ENCODE peak calls at places on chromosomes 4 and X, in ten cellular contexts. One of them, this sample, is unnamed.

GRCh38 chrX:120205816-120206753 is 44.5 kb upstream of the ZBTB33 start:
- DNase-seq in heart left ventricle: no peak
- DNase-seq in fibroblast of mammary gland: no peak
- DNase-seq in transverse colon: no peak
- DNase-seq in keratinocyte: no peak
- DNase-seq in cardiac muscle cell: no peak
- DNase-seq in A549: no peak
- DNase-seq in adrenal gland: no peak
- DNase-seq in hepatocyte: no peak
- DNase-seq in GM12865: no peak
- DNase-seq in this sample: no peak

GRCh38 chr4:16952462-16952871 is 54.0 kb upstream of the LDB2 start:
- DNase-seq in heart left ventricle: no peak
- DNase-seq in fibroblast of mammary gland: no peak
- DNase-seq in transverse colon: no peak
- DNase-seq in keratinocyte: no peak
- DNase-seq in cardiac muscle cell: no peak
- DNase-seq in A549: no peak
- DNase-seq in adrenal gland: no peak
- DNase-seq in hepatocyte: no peak
- DNase-seq in GM12865: no peak
- DNase-seq in this sample: no peak

GRCh38 chr4:8189551-8190466 is 9.3 kb upstream of the SH3TC1 start:
- DNase-seq in heart left ventricle: no peak
- DNase-seq in fibroblast of mammary gland: no peak
- DNase-seq in transverse colon: no peak
- DNase-seq in keratinocyte: no peak
- DNase-seq in cardiac muscle cell: no peak
- DNase-seq in A549: no peak
- DNase-seq in adrenal gland: no peak
- DNase-seq in hepatocyte: no peak
- DNase-seq in GM12865: peak
- DNase-seq in this sample: no peak

GRCh38 chrX:18701621-18702361 is 5.7 kb upstream of the PPEF1 start:
- DNase-seq in heart left ventricle: no peak
- DNase-seq in fibroblast of mammary gland: peak
- DNase-seq in transverse colon: peak
- DNase-seq in keratinocyte: no peak
- DNase-seq in cardiac muscle cell: no peak
- DNase-seq in A549: no peak
- DNase-seq in adrenal gland: peak
- DNase-seq in hepatocyte: no peak
- DNase-seq in GM12865: no peak
- DNase-seq in this sample: peak

GRCh38 chr4:137283737-137284136 is 248.6 kb downstream of the PCDH18 start:
- DNase-seq in heart left ventricle: no peak
- DNase-seq in fibroblast of mammary gland: peak
- DNase-seq in transverse colon: no peak
- DNase-seq in keratinocyte: no peak
- DNase-seq in cardiac muscle cell: peak
- DNase-seq in A549: no peak
- DNase-seq in adrenal gland: no peak
- DNase-seq in hepatocyte: peak
- DNase-seq in GM12865: no peak
- DNase-seq in this sample: no peak

GRCh38 chrX:153032397-153033118 is 23.7 kb upstream of the PNMA3 start:
- DNase-seq in heart left ventricle: peak
- DNase-seq in fibroblast of mammary gland: peak
- DNase-seq in transverse colon: peak
- DNase-seq in keratinocyte: no peak
- DNase-seq in cardiac muscle cell: peak
- DNase-seq in A549: peak
- DNase-seq in adrenal gland: peak
- DNase-seq in hepatocyte: peak
- DNase-seq in GM12865: peak
- DNase-seq in this sample: no peak

GRCh38 chr4:60884545-60884944 is 315.6 kb upstream of the ADGRL3 start:
- DNase-seq in heart left ventricle: no peak
- DNase-seq in fibroblast of mammary gland: no peak
- DNase-seq in transverse colon: no peak
- DNase-seq in keratinocyte: no peak
- DNase-seq in cardiac muscle cell: no peak
- DNase-seq in A549: no peak
- DNase-seq in adrenal gland: no peak
- DNase-seq in hepatocyte: no peak
- DNase-seq in GM12865: no peak
- DNase-seq in this sample: no peak

GRCh38 chrX:48086119-48086518 is 14.7 kb upstream of the ZNF630 start:
- DNase-seq in heart left ventricle: no peak
- DNase-seq in fibroblast of mammary gland: no peak
- DNase-seq in transverse colon: no peak
- DNase-seq in keratinocyte: no peak
- DNase-seq in cardiac muscle cell: no peak
- DNase-seq in A549: no peak
- DNase-seq in adrenal gland: no peak
- DNase-seq in hepatocyte: no peak
- DNase-seq in GM12865: no peak
- DNase-seq in this sample: no peak

GRCh38 chrX:57772637-57773036 is 92.6 kb upstream of the NLRP2B start:
- DNase-seq in heart left ventricle: no peak
- DNase-seq in fibroblast of mammary gland: no peak
- DNase-seq in transverse colon: no peak
- DNase-seq in keratinocyte: no peak
- DNase-seq in cardiac muscle cell: no peak
- DNase-seq in A549: no peak
- DNase-seq in adrenal gland: no peak
- DNase-seq in hepatocyte: no peak
- DNase-seq in GM12865: no peak
- DNase-seq in this sample: no peak

DNA sequence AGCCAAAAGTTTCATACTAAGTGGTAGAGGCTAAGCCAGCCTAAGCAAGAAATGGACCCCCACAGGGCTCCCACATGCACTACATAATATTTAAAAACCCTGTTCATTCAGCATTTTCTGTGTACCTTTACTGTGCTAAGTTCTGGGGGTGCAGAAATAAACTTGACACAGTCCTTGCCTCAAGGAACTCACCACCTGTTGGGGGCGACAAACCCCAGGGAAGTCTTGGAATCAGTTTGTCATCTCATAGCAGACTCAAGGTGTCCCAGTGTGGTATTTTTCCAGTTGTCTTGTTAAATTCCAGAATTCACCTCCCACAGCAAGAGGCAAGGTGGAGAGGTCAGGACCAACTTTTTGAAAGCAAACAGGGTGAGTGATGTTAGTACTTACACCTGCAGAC is 43.1 kb downstream of the ATG4A start:
- DNase-seq in heart left ventricle: no peak
- DNase-seq in fibroblast of mammary gland: no peak
- DNase-seq in transverse colon: no peak
- DNase-seq in keratinocyte: no peak
- DNase-seq in cardiac muscle cell: no peak
- DNase-seq in A549: no peak
- DNase-seq in adrenal gland: no peak
- DNase-seq in hepatocyte: no peak
- DNase-seq in GM12865: no peak
- DNase-seq in this sample: no peak
- TF ChIP-seq CTCF in heart left ventricle: no peak
- TF ChIP-seq CTCF in fibroblast of mammary gland: peak
- TF ChIP-seq CTCF in transverse colon: no peak
- TF ChIP-seq CTCF in keratinocyte: no peak
- TF ChIP-seq CTCF in cardiac muscle cell: no peak
- TF ChIP-seq CTCF in A549: no peak
- TF ChIP-seq CTCF in adrenal gland: no peak
- TF ChIP-seq CTCF in hepatocyte: no peak
- TF ChIP-seq CTCF in GM12865: no peak
- TF ChIP-seq CTCF in this sample: no peak

GRCh38 chrX:72309297-72310071 is 3.8 kb upstream of the CITED1 start:
- DNase-seq in heart left ventricle: no peak
- DNase-seq in fibroblast of mammary gland: no peak
- DNase-seq in transverse colon: no peak
- DNase-seq in keratinocyte: no peak
- DNase-seq in cardiac muscle cell: no peak
- DNase-seq in A549: no peak
- DNase-seq in adrenal gland: no peak
- DNase-seq in hepatocyte: no peak
- DNase-seq in GM12865: no peak
- DNase-seq in this sample: no peak

GRCh38 chrX:72308566-72309296 is 3.0 kb upstream of the CITED1 start:
- DNase-seq in heart left ventricle: peak
- DNase-seq in fibroblast of mammary gland: peak
- DNase-seq in transverse colon: peak
- DNase-seq in keratinocyte: no peak
- DNase-seq in cardiac muscle cell: peak
- DNase-seq in A549: peak
- DNase-seq in adrenal gland: peak
- DNase-seq in hepatocyte: peak
- DNase-seq in GM12865: no peak
- DNase-seq in this sample: no peak

GRCh38 chrX:72306851-72307645 is 1.3 kb upstream of the CITED1 start:
- DNase-seq in heart left ventricle: peak
- DNase-seq in fibroblast of mammary gland: peak
- DNase-seq in transverse colon: peak
- DNase-seq in keratinocyte: no peak
- DNase-seq in cardiac muscle cell: peak
- DNase-seq in A549: peak
- DNase-seq in adrenal gland: peak
- DNase-seq in hepatocyte: peak
- DNase-seq in GM12865: peak
- DNase-seq in this sample: no peak

GRCh38 chrX:72307646-72308051 is 1.9 kb upstream of the CITED1 start:
- DNase-seq in heart left ventricle: no peak
- DNase-seq in fibroblast of mammary gland: no peak
- DNase-seq in transverse colon: no peak
- DNase-seq in keratinocyte: no peak
- DNase-seq in cardiac muscle cell: no peak
- DNase-seq in A549: no peak
- DNase-seq in adrenal gland: no peak
- DNase-seq in hepatocyte: no peak
- DNase-seq in GM12865: no peak
- DNase-seq in this sample: no peak

DNA sequence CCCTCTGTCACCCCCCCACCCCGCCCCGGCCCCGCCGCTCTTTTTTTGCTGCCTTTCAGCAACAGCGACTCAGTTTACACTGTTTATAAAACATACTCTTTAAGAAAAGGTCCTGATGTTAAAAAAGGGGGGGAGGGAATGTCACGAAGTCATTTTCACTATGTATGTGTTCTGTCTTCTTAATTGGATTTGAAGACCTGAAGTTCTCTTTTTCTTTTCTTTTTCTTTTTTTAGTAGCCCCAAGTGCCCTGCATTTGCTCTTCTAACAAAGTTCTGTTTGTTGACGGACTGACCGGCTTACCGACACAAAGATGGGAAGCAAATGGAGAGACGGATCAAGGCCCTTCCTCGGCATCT is 2.5 kb upstream of the CITED1 start:
- DNase-seq in heart left ventricle: no peak
- DNase-seq in fibroblast of mammary gland: no peak
- DNase-seq in transverse colon: no peak
- DNase-seq in keratinocyte: no peak
- DNase-seq in cardiac muscle cell: no peak
- DNase-seq in A549: no peak
- DNase-seq in adrenal gland: no peak
- DNase-seq in hepatocyte: no peak
- DNase-seq in GM12865: no peak
- DNase-seq in this sample: no peak
- H3K4me3 ChIP-seq in heart left ventricle: peak
- H3K4me3 ChIP-seq in fibroblast of mammary gland: no peak
- H3K4me3 ChIP-seq in transverse colon: no peak
- H3K4me3 ChIP-seq in keratinocyte: no peak
- H3K4me3 ChIP-seq in cardiac muscle cell: no peak
- H3K4me3 ChIP-seq in A549: peak
- H3K4me3 ChIP-seq in adrenal gland: no peak
- H3K4me3 ChIP-seq in hepatocyte: no peak
- H3K4me3 ChIP-seq in GM12865: no peak
- H3K4me3 ChIP-seq in this sample: no peak

GRCh38 chrX:123971963-123972362 is 10.5 kb downstream of the STAG2 start:
- DNase-seq in heart left ventricle: no peak
- DNase-seq in fibroblast of mammary gland: peak
- DNase-seq in transverse colon: no peak
- DNase-seq in keratinocyte: no peak
- DNase-seq in cardiac muscle cell: no peak
- DNase-seq in A549: no peak
- DNase-seq in adrenal gland: no peak
- DNase-seq in hepatocyte: no peak
- DNase-seq in GM12865: no peak
- DNase-seq in this sample: no peak

GRCh38 chrX:123975180-123975579 is 13.7 kb downstream of the STAG2 start:
- DNase-seq in heart left ventricle: no peak
- DNase-seq in fibroblast of mammary gland: peak
- DNase-seq in transverse colon: no peak
- DNase-seq in keratinocyte: no peak
- DNase-seq in cardiac muscle cell: no peak
- DNase-seq in A549: no peak
- DNase-seq in adrenal gland: no peak
- DNase-seq in hepatocyte: no peak
- DNase-seq in GM12865: no peak
- DNase-seq in this sample: no peak

DNA sequence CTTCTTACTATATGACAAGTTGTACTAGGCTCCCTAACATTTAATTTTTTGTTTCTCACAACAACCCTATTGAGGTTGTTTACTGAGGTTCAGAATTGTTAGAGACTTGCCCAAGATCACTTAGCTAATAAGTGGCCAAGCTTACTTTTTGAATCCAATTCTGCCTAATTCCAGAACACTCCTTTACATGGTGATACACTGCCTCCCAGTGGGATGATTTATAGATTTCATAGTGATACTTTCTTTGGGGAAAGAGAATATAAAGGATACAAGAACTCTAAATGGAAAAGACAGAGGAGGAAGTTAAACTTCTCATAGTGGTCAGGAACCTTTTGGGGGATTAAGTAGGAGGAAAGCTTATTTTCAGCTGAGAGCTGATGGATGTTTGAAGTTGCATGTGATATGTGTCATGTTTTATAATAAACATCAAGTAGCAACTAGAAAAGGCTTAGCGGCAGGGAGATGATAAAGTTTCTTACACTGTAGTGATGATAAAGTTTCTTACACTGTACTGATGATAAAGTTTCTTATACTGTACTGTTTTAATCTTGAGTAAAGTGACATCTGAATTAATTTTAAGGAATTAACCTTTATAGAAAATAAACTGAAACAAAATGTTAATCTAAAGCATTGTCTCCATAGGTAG is 15.3 kb downstream of the STAG2 start:
- DNase-seq in heart left ventricle: no peak
- DNase-seq in fibroblast of mammary gland: peak
- DNase-seq in transverse colon: no peak
- DNase-seq in keratinocyte: no peak
- DNase-seq in cardiac muscle cell: no peak
- DNase-seq in A549: peak
- DNase-seq in adrenal gland: no peak
- DNase-seq in hepatocyte: peak
- DNase-seq in GM12865: no peak
- DNase-seq in this sample: no peak
- TF ChIP-seq CTCF in heart left ventricle: peak
- TF ChIP-seq CTCF in fibroblast of mammary gland: peak
- TF ChIP-seq CTCF in transverse colon: no peak
- TF ChIP-seq CTCF in keratinocyte: peak
- TF ChIP-seq CTCF in cardiac muscle cell: peak
- TF ChIP-seq CTCF in A549: peak
- TF ChIP-seq CTCF in adrenal gland: peak
- TF ChIP-seq CTCF in hepatocyte: peak
- TF ChIP-seq CTCF in GM12865: no peak
- TF ChIP-seq CTCF in this sample: no peak

GRCh38 chr4:187814737-187815465 is 180.7 kb upstream of the ZFP42 start:
- DNase-seq in heart left ventricle: no peak
- DNase-seq in fibroblast of mammary gland: peak
- DNase-seq in transverse colon: no peak
- DNase-seq in keratinocyte: no peak
- DNase-seq in cardiac muscle cell: no peak
- DNase-seq in A549: no peak
- DNase-seq in adrenal gland: no peak
- DNase-seq in hepatocyte: no peak
- DNase-seq in GM12865: no peak
- DNase-seq in this sample: no peak
- H3K4me3 ChIP-seq in heart left ventricle: peak
- H3K4me3 ChIP-seq in fibroblast of mammary gland: peak
- H3K4me3 ChIP-seq in transverse colon: no peak
- H3K4me3 ChIP-seq in keratinocyte: peak
- H3K4me3 ChIP-seq in cardiac muscle cell: no peak
- H3K4me3 ChIP-seq in A549: no peak
- H3K4me3 ChIP-seq in adrenal gland: no peak
- H3K4me3 ChIP-seq in hepatocyte: no peak
- H3K4me3 ChIP-seq in GM12865: no peak
- H3K4me3 ChIP-seq in this sample: no peak

This sample was measured in HFF-Myc.